ENCODE peak calls at places on chromosome 9, in four cellular contexts. C, L, S and U are unnamed samples.

GRCh38 chr9:121717141-121717749 is 65.8 kb downstream of the DAB2IP start:
- DNase-seq in C (no peak), L (no peak), S (no peak), U (no peak)

GRCh38 chr9:83622433-83622813 is 520 bp upstream of the IDNK start:
- DNase-seq in C (peak), L (no peak), S (no peak), U (no peak)

GRCh38 chr9:132506907-132507669 is 75.3 kb upstream of the BARHL1 start:
- DNase-seq in C (no peak), L (no peak), S (no peak), U (no peak)

GRCh38 chr9:97811534-97812246 is 41.3 kb upstream of the FOXE1 start:
- DNase-seq in C (no peak), L (no peak), S (no peak), U (no peak)

GRCh38 chr9:30197954-30198353 is 2186.5 kb upstream of the ACO1 start:
- DNase-seq in C (peak), L (no peak), S (peak), U (no peak)

GRCh38 chr9:125807065-125807464 is 59.9 kb downstream of the PBX3 start:
- DNase-seq in C (no peak), L (no peak), S (no peak), U (no peak)

GRCh38 chr9:120893585-120893857 is 16.5 kb upstream of the PHF19 start:
- DNase-seq in C (no peak), L (no peak), S (no peak), U (no peak)

GRCh38 chr9:92187989-92188714 is 72.9 kb upstream of the SPTLC1 start:
- DNase-seq in C (no peak), L (no peak), S (no peak), U (no peak)

GRCh38 chr9:23582836-23583235 is 243.2 kb downstream of the ELAVL2 start:
- DNase-seq in C (no peak), L (no peak), S (no peak), U (no peak)

GRCh38 chr9:38094165-38094564 is 25.1 kb upstream of the SHB start:
- DNase-seq in C (no peak), L (no peak), S (no peak), U (no peak)

GRCh38 chr9:132197856-132198550 is 36.1 kb downstream of the NTNG2 start:
- DNase-seq in C (no peak), L (no peak), S (no peak), U (no peak)

GRCh38 chr9:9783211-9783610 is 829.6 kb downstream of the PTPRD start:
- DNase-seq in C (no peak), L (no peak), S (no peak), U (no peak)

GRCh38 chr9:34413229-34413852 is 36.6 kb upstream of the MYORG start:
- DNase-seq in C (peak), L (peak), S (peak), U (peak)

GRCh38 chr9:16213781-16214515 is 656.5 kb downstream of the BNC2 start:
- DNase-seq in C (no peak), L (peak), S (no peak), U (no peak)

GRCh38 chr9:83992407-83992806 is 11.8 kb downstream of the RMI1 start:
- DNase-seq in C (no peak), L (no peak), S (no peak), U (no peak)

GRCh38 chr9:88011005-88011766 is 36.9 kb upstream of the CDK20 start:
- DNase-seq in C (peak), L (peak), S (peak), U (no peak)

GRCh38 chr9:92965759-92966517 is 18.6 kb downstream of the FGD3 start:
- DNase-seq in C (no peak), L (no peak), S (no peak), U (no peak)

GRCh38 chr9:127050581-127050980 is 71.9 kb downstream of the ANGPTL2 start:
- DNase-seq in C (no peak), L (no peak), S (no peak), U (no peak)

GRCh38 chr9:38437193-38437823 is 13.1 kb upstream of the IGFBPL1 start:
- DNase-seq in C (no peak), L (peak), S (no peak), U (no peak)

GRCh38 chr9:14992516-14992915 is 82.3 kb upstream of the FREM1 start:
- DNase-seq in C (no peak), L (no peak), S (no peak), U (no peak)
- H3K4me2 ChIP-seq in C (peak), L (peak), S (peak), U (peak)

GRCh38 chr9:116155700-116156045 is 2.1 kb downstream of the PAPPA start:
- DNase-seq in C (peak), L (no peak), S (peak), U (no peak)

GRCh38 chr9:116154334-116154975 is 864 bp downstream of the PAPPA start:
- DNase-seq in C (peak), L (no peak), S (peak), U (peak)

GRCh38 chr9:116156621-116157314 is 3.2 kb downstream of the PAPPA start:
- DNase-seq in C (peak), L (peak), S (peak), U (peak)

GRCh38 chr9:116153765-116154333 is at the start of gene PAPPA:
- DNase-seq in C (peak), L (no peak), S (no peak), U (peak)

DNA sequence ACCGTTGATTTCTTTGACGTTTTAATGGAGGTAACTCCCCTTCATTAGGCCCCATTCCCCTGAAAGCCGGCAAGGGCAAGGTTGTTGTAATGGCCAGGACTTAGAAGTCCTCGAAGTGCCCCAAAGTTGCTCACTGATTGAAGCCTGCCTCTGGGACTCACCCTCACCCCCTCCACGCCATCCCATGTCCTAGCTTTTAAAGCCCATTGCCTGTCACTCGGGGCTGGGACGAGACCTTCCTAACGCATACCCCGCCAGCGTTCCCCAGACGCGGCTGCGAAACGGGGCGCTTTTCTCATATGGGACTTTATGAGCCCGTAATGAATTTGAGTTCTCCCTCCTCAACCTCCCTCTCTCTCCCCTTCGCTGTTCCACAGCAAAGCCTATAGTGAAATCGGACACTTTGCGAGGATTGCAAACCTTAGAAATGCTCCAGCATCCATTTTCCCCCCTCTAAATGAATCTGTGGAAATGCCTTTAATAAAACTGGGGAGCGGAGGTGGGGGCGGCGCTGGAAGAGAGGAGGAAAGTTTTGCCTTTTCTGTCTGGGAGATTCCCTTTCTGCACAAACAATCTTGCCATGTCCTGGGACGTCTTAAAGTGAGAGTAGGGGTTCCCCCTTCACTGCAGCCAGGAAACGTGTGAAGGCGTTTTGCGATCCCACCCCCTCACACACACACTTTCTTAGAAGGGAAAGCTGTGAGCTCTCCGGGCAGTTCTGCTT is 1.5 kb downstream of the PAPPA start:
- DNase-seq in C (peak), L (no peak), S (peak), U (peak)
- H3K4me2 ChIP-seq in C (peak), L (peak), S (peak), U (peak)

GRCh38 chr9:89558500-89558899 is 46.3 kb upstream of the GADD45G start:
- DNase-seq in C (no peak), L (no peak), S (no peak), U (no peak)
- H3K4me2 ChIP-seq in C (no peak), L (no peak), S (no peak), U (no peak)

GRCh38 chr9:35636135-35636876 is 14.4 kb downstream of the SIT1 start:
- DNase-seq in C (no peak), L (no peak), S (no peak), U (no peak)
- H3K4me2 ChIP-seq in C (no peak), L (no peak), S (no peak), U (no peak)

GRCh38 chr9:81717061-81717746 is 27.9 kb upstream of the TLE1 start:
- DNase-seq in C (peak), L (no peak), S (peak), U (no peak)
- H3K4me2 ChIP-seq in C (peak), L (peak), S (peak), U (no peak)

DNA sequence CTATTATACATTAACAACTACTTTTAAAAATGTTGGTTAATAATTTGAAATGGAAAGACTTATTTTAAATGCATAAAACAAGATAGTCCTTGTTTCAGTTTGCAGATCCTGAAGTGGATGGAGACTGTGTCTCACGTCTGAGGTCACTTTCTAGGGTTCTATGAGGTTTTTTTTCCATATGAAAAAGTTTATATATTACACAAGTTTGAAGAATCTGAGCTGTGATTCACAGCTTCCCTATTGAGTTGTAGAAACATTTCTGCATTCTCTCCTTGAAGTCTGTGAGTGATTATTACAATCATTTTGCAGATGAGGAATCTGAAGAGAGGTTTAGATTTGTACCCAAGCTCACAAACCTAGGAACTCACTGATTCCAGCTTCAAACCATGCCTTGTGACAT is 442.5 kb upstream of the KLF4 start:
- DNase-seq in C (no peak), L (no peak), S (no peak), U (no peak)
- H3K4me2 ChIP-seq in C (no peak), L (no peak), S (no peak), U (no peak)

GRCh38 chr9:109880276-109881169 is 100.5 kb downstream of the PALM2AKAP2 start:
- DNase-seq in C (peak), L (peak), S (peak), U (peak)
- H3K4me2 ChIP-seq in C (no peak), L (peak), S (no peak), U (no peak)

DNA sequence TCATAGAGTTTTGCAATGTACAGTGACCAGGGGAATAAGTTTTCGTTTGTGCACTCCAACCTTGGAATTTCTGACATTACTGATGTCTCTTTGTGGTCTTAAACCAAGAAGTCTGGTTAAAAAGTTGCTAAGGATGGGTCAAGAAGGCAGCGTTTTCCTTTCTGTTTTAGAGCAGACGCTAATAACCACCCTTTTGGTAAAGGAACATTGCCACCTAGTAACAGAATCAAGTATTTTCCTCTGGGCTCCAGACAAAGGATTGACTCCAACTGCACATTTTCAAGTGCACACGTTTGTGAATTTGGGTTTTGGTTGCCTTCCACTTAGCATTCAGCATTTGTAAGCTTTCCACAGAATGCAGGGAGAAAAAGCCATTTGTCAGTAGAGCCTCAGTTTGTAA is 22.2 kb upstream of the CEP78 start:
- DNase-seq in C (peak), L (no peak), S (peak), U (no peak)
- H3K4me2 ChIP-seq in C (no peak), L (peak), S (no peak), U (no peak)